ENCODE peak calls at places on chromosomes 1 and 21, in seven cellular contexts. One of them, this sample, is unnamed.

GRCh38 chr1:29052951-29053350 is 70.8 kb downstream of the TMEM200B start:
- DNase-seq in GM23248: no peak
- DNase-seq in left lung: no peak
- DNase-seq in esophagus muscularis mucosa: no peak
- DNase-seq in colonic mucosa: no peak
- DNase-seq in fibroblast of pulmonary artery: no peak
- DNase-seq in cardiac muscle cell: no peak
- DNase-seq in this sample: no peak

GRCh38 chr1:201307239-201307638 is 23.9 kb downstream of the PKP1 start:
- DNase-seq in GM23248: peak
- DNase-seq in left lung: peak
- DNase-seq in esophagus muscularis mucosa: no peak
- DNase-seq in colonic mucosa: no peak
- DNase-seq in fibroblast of pulmonary artery: no peak
- DNase-seq in cardiac muscle cell: no peak
- DNase-seq in this sample: no peak

GRCh38 chr21:28277324-28277723 is 715.4 kb downstream of the LTN1 start:
- DNase-seq in GM23248: no peak
- DNase-seq in left lung: no peak
- DNase-seq in esophagus muscularis mucosa: no peak
- DNase-seq in colonic mucosa: no peak
- DNase-seq in fibroblast of pulmonary artery: no peak
- DNase-seq in cardiac muscle cell: no peak
- DNase-seq in this sample: no peak

GRCh38 chr1:54342306-54342705 is 63.9 kb downstream of the SSBP3 start:
- DNase-seq in GM23248: no peak
- DNase-seq in left lung: no peak
- DNase-seq in esophagus muscularis mucosa: no peak
- DNase-seq in colonic mucosa: peak
- DNase-seq in fibroblast of pulmonary artery: no peak
- DNase-seq in cardiac muscle cell: no peak
- DNase-seq in this sample: no peak

GRCh38 chr1:179310721-179311120 is 17.1 kb downstream of the SOAT1 start:
- DNase-seq in GM23248: peak
- DNase-seq in left lung: no peak
- DNase-seq in esophagus muscularis mucosa: no peak
- DNase-seq in colonic mucosa: no peak
- DNase-seq in fibroblast of pulmonary artery: peak
- DNase-seq in cardiac muscle cell: peak
- DNase-seq in this sample: no peak

GRCh38 chr1:162500805-162501204 is 3.2 kb downstream of the UHMK1 start:
- DNase-seq in GM23248: no peak
- DNase-seq in left lung: no peak
- DNase-seq in esophagus muscularis mucosa: no peak
- DNase-seq in colonic mucosa: no peak
- DNase-seq in fibroblast of pulmonary artery: no peak
- DNase-seq in cardiac muscle cell: peak
- DNase-seq in this sample: no peak

GRCh38 chr1:218481116-218481775 is 136.1 kb downstream of the TGFB2 start:
- DNase-seq in GM23248: peak
- DNase-seq in left lung: no peak
- DNase-seq in esophagus muscularis mucosa: no peak
- DNase-seq in colonic mucosa: no peak
- DNase-seq in fibroblast of pulmonary artery: peak
- DNase-seq in cardiac muscle cell: peak
- DNase-seq in this sample: no peak

GRCh38 chr1:85413169-85413568 is 51.8 kb downstream of the DDAH1 start:
- DNase-seq in GM23248: peak
- DNase-seq in left lung: no peak
- DNase-seq in esophagus muscularis mucosa: no peak
- DNase-seq in colonic mucosa: no peak
- DNase-seq in fibroblast of pulmonary artery: no peak
- DNase-seq in cardiac muscle cell: no peak
- DNase-seq in this sample: no peak

GRCh38 chr1:73627723-73628122 is 570.3 kb downstream of the LRRIQ3 start:
- DNase-seq in GM23248: no peak
- DNase-seq in left lung: no peak
- DNase-seq in esophagus muscularis mucosa: no peak
- DNase-seq in colonic mucosa: no peak
- DNase-seq in fibroblast of pulmonary artery: no peak
- DNase-seq in cardiac muscle cell: no peak
- DNase-seq in this sample: no peak

GRCh38 chr21:29372063-29372802 is 73.5 kb downstream of the BACH1 start:
- DNase-seq in GM23248: peak
- DNase-seq in left lung: no peak
- DNase-seq in esophagus muscularis mucosa: no peak
- DNase-seq in colonic mucosa: peak
- DNase-seq in fibroblast of pulmonary artery: peak
- DNase-seq in cardiac muscle cell: peak
- DNase-seq in this sample: no peak

GRCh38 chr1:29195875-29196274 is 14.2 kb upstream of the SRSF4 start:
- DNase-seq in GM23248: no peak
- DNase-seq in left lung: no peak
- DNase-seq in esophagus muscularis mucosa: no peak
- DNase-seq in colonic mucosa: no peak
- DNase-seq in fibroblast of pulmonary artery: no peak
- DNase-seq in cardiac muscle cell: no peak
- DNase-seq in this sample: no peak

GRCh38 chr1:56550132-56550531 is 29.2 kb downstream of the PLPP3 start:
- DNase-seq in GM23248: no peak
- DNase-seq in left lung: no peak
- DNase-seq in esophagus muscularis mucosa: no peak
- DNase-seq in colonic mucosa: no peak
- DNase-seq in fibroblast of pulmonary artery: peak
- DNase-seq in cardiac muscle cell: no peak
- DNase-seq in this sample: no peak

GRCh38 chr21:42503711-42504110 is 7.7 kb upstream of the RSPH1 start:
- DNase-seq in GM23248: no peak
- DNase-seq in left lung: no peak
- DNase-seq in esophagus muscularis mucosa: no peak
- DNase-seq in colonic mucosa: no peak
- DNase-seq in fibroblast of pulmonary artery: no peak
- DNase-seq in cardiac muscle cell: no peak
- DNase-seq in this sample: no peak

GRCh38 chr1:181189691-181190361 is 101.3 kb downstream of the IER5 start:
- DNase-seq in GM23248: peak
- DNase-seq in left lung: peak
- DNase-seq in esophagus muscularis mucosa: no peak
- DNase-seq in colonic mucosa: peak
- DNase-seq in fibroblast of pulmonary artery: peak
- DNase-seq in cardiac muscle cell: peak
- DNase-seq in this sample: peak

GRCh38 chr21:43884012-43884860 is 19.2 kb downstream of the AGPAT3 start:
- DNase-seq in GM23248: no peak
- DNase-seq in left lung: no peak
- DNase-seq in esophagus muscularis mucosa: no peak
- DNase-seq in colonic mucosa: peak
- DNase-seq in fibroblast of pulmonary artery: peak
- DNase-seq in cardiac muscle cell: peak
- DNase-seq in this sample: no peak

GRCh38 chr1:209354111-209354839 is 229.2 kb upstream of the CAMK1G start:
- DNase-seq in GM23248: peak
- DNase-seq in left lung: no peak
- DNase-seq in esophagus muscularis mucosa: peak
- DNase-seq in colonic mucosa: peak
- DNase-seq in fibroblast of pulmonary artery: peak
- DNase-seq in cardiac muscle cell: peak
- DNase-seq in this sample: peak

GRCh38 chr1:228770779-228771223 is 35.5 kb downstream of the RHOU start:
- DNase-seq in GM23248: no peak
- DNase-seq in left lung: no peak
- DNase-seq in esophagus muscularis mucosa: no peak
- DNase-seq in colonic mucosa: peak
- DNase-seq in fibroblast of pulmonary artery: no peak
- DNase-seq in cardiac muscle cell: no peak
- DNase-seq in this sample: no peak

GRCh38 chr1:118158918-118159317 is 26.1 kb downstream of the SPAG17 start:
- DNase-seq in GM23248: peak
- DNase-seq in left lung: no peak
- DNase-seq in esophagus muscularis mucosa: no peak
- DNase-seq in colonic mucosa: no peak
- DNase-seq in fibroblast of pulmonary artery: peak
- DNase-seq in cardiac muscle cell: peak
- DNase-seq in this sample: no peak

GRCh38 chr1:94866178-94866822 is 46.1 kb downstream of the SLC44A3 start:
- DNase-seq in GM23248: peak
- DNase-seq in left lung: no peak
- DNase-seq in esophagus muscularis mucosa: no peak
- DNase-seq in colonic mucosa: no peak
- DNase-seq in fibroblast of pulmonary artery: peak
- DNase-seq in cardiac muscle cell: peak
- DNase-seq in this sample: no peak

GRCh38 chr1:156574039-156574633 is 1.8 kb upstream of the IQGAP3 start:
- DNase-seq in GM23248: no peak
- DNase-seq in left lung: no peak
- DNase-seq in esophagus muscularis mucosa: no peak
- DNase-seq in colonic mucosa: no peak
- DNase-seq in fibroblast of pulmonary artery: no peak
- DNase-seq in cardiac muscle cell: no peak
- DNase-seq in this sample: no peak

GRCh38 chr1:156572663-156573018 is 276 bp upstream of the IQGAP3 start:
- DNase-seq in GM23248: no peak
- DNase-seq in left lung: no peak
- DNase-seq in esophagus muscularis mucosa: no peak
- DNase-seq in colonic mucosa: no peak
- DNase-seq in fibroblast of pulmonary artery: no peak
- DNase-seq in cardiac muscle cell: no peak
- DNase-seq in this sample: no peak

GRCh38 chr1:156571959-156572662 is at the start of gene IQGAP3:
- DNase-seq in GM23248: peak
- DNase-seq in left lung: peak
- DNase-seq in esophagus muscularis mucosa: no peak
- DNase-seq in colonic mucosa: peak
- DNase-seq in fibroblast of pulmonary artery: peak
- DNase-seq in cardiac muscle cell: peak
- DNase-seq in this sample: peak

GRCh38 chr1:156566436-156566835 is 5.9 kb downstream of the IQGAP3 start:
- DNase-seq in GM23248: no peak
- DNase-seq in left lung: no peak
- DNase-seq in esophagus muscularis mucosa: no peak
- DNase-seq in colonic mucosa: no peak
- DNase-seq in fibroblast of pulmonary artery: no peak
- DNase-seq in cardiac muscle cell: no peak
- DNase-seq in this sample: peak

DNA sequence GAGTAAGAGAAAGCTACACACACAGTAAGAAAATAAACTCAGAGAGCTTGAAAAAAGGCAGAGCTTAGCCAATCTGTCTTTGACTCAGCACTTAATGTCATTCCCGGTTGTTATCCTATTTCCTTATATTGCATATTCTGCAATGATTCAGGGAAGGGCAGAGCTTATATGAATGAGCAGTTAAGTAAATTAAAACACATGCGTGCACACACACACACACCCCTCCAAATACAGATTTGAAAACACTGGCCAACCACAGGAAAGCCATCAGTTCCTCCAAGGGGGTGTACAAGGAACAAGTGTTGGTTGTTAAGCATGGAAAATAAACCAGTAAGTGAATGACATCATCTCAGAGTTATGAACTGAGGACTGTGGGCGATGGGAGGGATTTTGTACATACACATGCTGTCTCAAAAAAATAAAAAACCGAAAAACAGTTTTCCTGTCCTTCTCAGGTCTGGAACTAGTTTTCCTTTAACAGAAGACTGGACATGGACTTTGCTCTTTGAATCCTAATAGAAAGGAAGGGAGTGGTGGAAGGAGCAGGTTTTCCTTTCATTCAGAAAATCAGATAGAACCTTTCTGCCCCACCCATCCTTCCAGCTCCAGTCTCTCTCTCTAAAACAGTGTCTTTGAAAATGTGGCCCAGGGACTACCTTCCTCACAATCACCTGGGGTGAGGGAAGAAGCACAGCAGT is 955 bp downstream of the IQGAP3 start:
- DNase-seq in GM23248: peak
- DNase-seq in left lung: no peak
- DNase-seq in esophagus muscularis mucosa: no peak
- DNase-seq in colonic mucosa: peak
- DNase-seq in fibroblast of pulmonary artery: peak
- DNase-seq in cardiac muscle cell: peak
- DNase-seq in this sample: no peak
- H3K4me3 ChIP-seq in GM23248: peak
- H3K4me3 ChIP-seq in left lung: peak
- H3K4me3 ChIP-seq in esophagus muscularis mucosa: no peak
- H3K4me3 ChIP-seq in colonic mucosa: no peak
- H3K4me3 ChIP-seq in fibroblast of pulmonary artery: peak
- H3K4me3 ChIP-seq in cardiac muscle cell: peak
- H3K4me3 ChIP-seq in this sample: no peak

DNA sequence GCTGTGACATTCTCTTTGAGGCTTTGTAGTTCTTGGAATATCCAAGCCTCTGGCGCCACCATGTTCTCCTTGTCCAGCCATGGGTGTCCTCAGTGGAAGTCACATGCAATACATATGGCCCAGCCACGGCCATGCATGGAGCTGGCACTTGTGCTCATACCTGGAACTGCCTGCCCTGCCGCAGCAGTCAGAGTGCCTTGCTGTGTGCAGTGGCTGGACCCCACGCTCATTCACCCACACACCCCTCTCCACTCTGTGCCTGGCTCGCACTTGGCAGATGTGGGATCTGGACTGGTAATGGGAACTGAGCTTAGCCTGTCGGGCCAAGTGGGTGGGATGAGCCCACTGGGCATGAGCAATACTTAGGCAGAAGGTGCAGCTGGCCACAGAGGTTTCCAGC is 351.8 kb upstream of the NCAM2 start:
- DNase-seq in GM23248: no peak
- DNase-seq in left lung: peak
- DNase-seq in esophagus muscularis mucosa: no peak
- DNase-seq in colonic mucosa: no peak
- DNase-seq in fibroblast of pulmonary artery: no peak
- DNase-seq in cardiac muscle cell: no peak
- DNase-seq in this sample: no peak
- H3K4me3 ChIP-seq in GM23248: no peak
- H3K4me3 ChIP-seq in left lung: no peak
- H3K4me3 ChIP-seq in esophagus muscularis mucosa: no peak
- H3K4me3 ChIP-seq in colonic mucosa: no peak
- H3K4me3 ChIP-seq in fibroblast of pulmonary artery: no peak
- H3K4me3 ChIP-seq in cardiac muscle cell: no peak
- H3K4me3 ChIP-seq in this sample: no peak

GRCh38 chr1:1775364-1776226 is 2.7 kb downstream of the NADK start:
- DNase-seq in GM23248: no peak
- DNase-seq in left lung: no peak
- DNase-seq in esophagus muscularis mucosa: no peak
- DNase-seq in colonic mucosa: no peak
- DNase-seq in fibroblast of pulmonary artery: no peak
- DNase-seq in cardiac muscle cell: no peak
- DNase-seq in this sample: no peak
- H3K4me3 ChIP-seq in GM23248: peak
- H3K4me3 ChIP-seq in left lung: no peak
- H3K4me3 ChIP-seq in esophagus muscularis mucosa: no peak
- H3K4me3 ChIP-seq in colonic mucosa: no peak
- H3K4me3 ChIP-seq in fibroblast of pulmonary artery: no peak
- H3K4me3 ChIP-seq in cardiac muscle cell: no peak
- H3K4me3 ChIP-seq in this sample: no peak

GRCh38 chr1:227317541-227318002 is 720 bp downstream of the CDC42BPA start:
- DNase-seq in GM23248: peak
- DNase-seq in left lung: no peak
- DNase-seq in esophagus muscularis mucosa: no peak
- DNase-seq in colonic mucosa: peak
- DNase-seq in fibroblast of pulmonary artery: peak
- DNase-seq in cardiac muscle cell: peak
- DNase-seq in this sample: peak
- H3K4me3 ChIP-seq in GM23248: peak
- H3K4me3 ChIP-seq in left lung: peak
- H3K4me3 ChIP-seq in esophagus muscularis mucosa: peak
- H3K4me3 ChIP-seq in colonic mucosa: peak
- H3K4me3 ChIP-seq in fibroblast of pulmonary artery: peak
- H3K4me3 ChIP-seq in cardiac muscle cell: peak
- H3K4me3 ChIP-seq in this sample: peak